ENCODE peak calls at places on chromosomes 13 and 19, in seven cellular contexts. L is PC-3; X is cardiac muscle cell; U is CD8-positive, alpha-beta T cell; A is lower leg skin; W is DND-41; K is GM12865. D is an unnamed sample.

GRCh38 chr19:927044-927706 is 1.3 kb downstream of the ARID3A start:
- DNase-seq in W (no peak), A (peak), U (no peak), X (peak), L (no peak), K (peak), D (peak)

GRCh38 chr19:7415163-7415856 is 66.6 kb downstream of the ARHGEF18 start:
- DNase-seq in X (no peak), K (no peak), W (no peak), L (no peak), U (no peak), A (no peak), D (no peak)

GRCh38 chr13:48457578-48458242 is 44.8 kb upstream of the LPAR6 start:
- DNase-seq in A (no peak), X (no peak), W (no peak), U (no peak), L (no peak), K (no peak), D (no peak)

GRCh38 chr19:4914736-4915501 is 5.6 kb downstream of the UHRF1 start:
- DNase-seq in A (peak), W (peak), L (peak), U (peak), X (no peak), K (peak), D (no peak)

GRCh38 chr19:56642711-56643459 is at the start of gene SMIM17:
- DNase-seq in A (no peak), L (no peak), X (no peak), K (no peak), W (no peak), U (no peak), D (no peak)

GRCh38 chr13:73880365-73880764 is 253.8 kb downstream of the KLF12 start:
- DNase-seq in W (no peak), X (no peak), A (no peak), U (no peak), K (no peak), L (no peak), D (no peak)

GRCh38 chr19:3324405-3324856 is 42.0 kb upstream of the NFIC start:
- DNase-seq in X (no peak), L (peak), A (no peak), K (peak), W (peak), U (peak), D (peak)

GRCh38 chr19:44757057-44757734 is 8.7 kb downstream of the BCL3 start:
- DNase-seq in A (no peak), X (peak), K (no peak), U (no peak), L (no peak), W (no peak), D (no peak)

GRCh38 chr13:29566864-29567263 is 28.6 kb downstream of the SLC7A1 start:
- DNase-seq in X (peak), A (no peak), K (no peak), W (no peak), U (no peak), L (no peak), D (no peak)

GRCh38 chr13:67518785-67519184 is 288.6 kb upstream of the PCDH9 start:
- DNase-seq in W (no peak), L (no peak), A (no peak), X (no peak), K (no peak), U (no peak), D (no peak)

GRCh38 chr13:67520886-67521285 is 290.8 kb upstream of the PCDH9 start:
- DNase-seq in K (no peak), A (no peak), W (no peak), L (no peak), U (no peak), X (no peak), D (no peak)

GRCh38 chr13:67515895-67516294 is 285.8 kb upstream of the PCDH9 start:
- DNase-seq in A (no peak), K (peak), L (peak), X (no peak), W (no peak), U (no peak), D (no peak)
- H3K4me3 ChIP-seq in A (no peak), K (no peak), L (no peak), X (no peak), W (no peak), U (no peak), D (no peak)

DNA sequence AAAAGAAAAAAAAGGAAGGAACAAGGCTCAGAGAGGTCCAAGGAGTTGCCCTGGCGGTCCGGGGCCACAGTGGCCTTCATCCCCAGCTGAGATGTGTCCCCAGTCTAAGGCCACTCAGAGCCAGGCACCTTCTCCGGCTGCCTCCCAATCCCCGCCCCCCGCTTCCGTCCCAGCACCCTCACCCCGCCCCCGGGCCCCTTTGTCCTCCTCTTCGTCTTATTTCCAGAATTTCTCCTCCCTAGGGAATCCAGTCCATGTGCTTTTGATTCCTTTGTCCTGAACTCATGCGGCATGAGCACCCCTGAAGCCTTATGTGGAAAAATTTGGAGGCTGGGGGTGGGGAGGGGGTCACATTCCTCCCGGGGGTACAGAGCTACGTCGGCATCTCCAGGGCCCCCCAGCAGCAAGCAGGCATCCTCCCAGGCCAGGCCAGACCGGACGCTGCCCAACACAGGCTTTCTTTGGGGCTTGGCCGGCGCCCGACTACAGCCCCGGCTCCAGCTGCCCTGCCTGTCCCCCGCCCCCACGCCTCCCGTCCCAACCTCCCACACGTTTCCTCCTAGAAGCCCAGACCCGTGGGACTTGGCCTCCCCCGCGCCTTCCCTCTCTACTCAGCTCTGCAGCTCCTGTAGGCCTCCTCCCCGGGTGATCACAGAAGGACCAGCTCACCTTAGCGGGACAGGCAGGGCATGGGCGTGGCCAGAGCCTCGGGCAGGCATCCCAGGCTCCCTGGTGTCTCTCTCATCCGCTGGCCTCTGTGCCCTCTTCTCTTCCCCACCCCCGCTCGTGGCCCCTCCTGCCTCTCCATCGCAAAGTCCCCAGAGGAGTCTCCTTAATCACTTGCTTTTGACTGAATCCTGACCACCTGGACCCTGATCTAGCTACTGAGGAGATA is 17.8 kb upstream of the ADGRE5 start:
- DNase-seq in A (no peak), U (peak), W (no peak), K (peak), X (peak), L (peak), D (no peak)
- H3K4me3 ChIP-seq in A (no peak), U (peak), W (no peak), K (peak), X (no peak), L (peak), D (no peak)

GRCh38 chr13:106802917-106803316 is 235.0 kb upstream of the ARGLU1 start:
- DNase-seq in W (no peak), A (no peak), U (no peak), K (no peak), L (no peak), X (no peak), D (no peak)
- H3K4me3 ChIP-seq in W (no peak), A (no peak), U (no peak), K (no peak), L (no peak), X (no peak), D (no peak)

GRCh38 chr13:87677334-87678234 is 6.4 kb downstream of the SLITRK5 start:
- DNase-seq in U (no peak), W (no peak), X (peak), K (no peak), A (no peak), L (peak), D (peak)

GRCh38 chr13:87676254-87677042 is 5.3 kb downstream of the SLITRK5 start:
- DNase-seq in X (no peak), W (no peak), A (no peak), L (no peak), U (no peak), K (no peak), D (peak)

GRCh38 chr13:87674143-87674772 is 3.1 kb downstream of the SLITRK5 start:
- DNase-seq in W (no peak), U (no peak), K (no peak), A (no peak), L (no peak), X (peak), D (peak)

GRCh38 chr13:87677043-87677333 is 5.8 kb downstream of the SLITRK5 start:
- DNase-seq in K (no peak), A (no peak), L (no peak), W (no peak), U (no peak), X (no peak), D (no peak)

GRCh38 chr13:87675851-87676250 is 4.7 kb downstream of the SLITRK5 start:
- DNase-seq in W (no peak), U (no peak), X (no peak), K (no peak), A (no peak), L (no peak), D (no peak)
- H3K4me3 ChIP-seq in W (no peak), U (no peak), X (no peak), K (no peak), A (no peak), L (no peak), D (peak)

GRCh38 chr19:42198676-42199439 is 18.6 kb downstream of the DEDD2 start:
- DNase-seq in X (no peak), L (no peak), U (peak), W (peak), K (peak), A (no peak), D (peak)

GRCh38 chr19:42201489-42202289 is 15.8 kb downstream of the DEDD2 start:
- DNase-seq in A (no peak), U (peak), X (no peak), W (no peak), L (no peak), K (peak), D (peak)

GRCh38 chr19:42197375-42197817 is 20.1 kb downstream of the DEDD2 start:
- DNase-seq in A (no peak), U (no peak), K (peak), X (no peak), W (peak), L (no peak), D (no peak)

GRCh38 chr19:42200116-42200740 is 17.2 kb downstream of the DEDD2 start:
- DNase-seq in A (no peak), L (no peak), K (no peak), W (peak), U (no peak), X (no peak), D (no peak)

DNA sequence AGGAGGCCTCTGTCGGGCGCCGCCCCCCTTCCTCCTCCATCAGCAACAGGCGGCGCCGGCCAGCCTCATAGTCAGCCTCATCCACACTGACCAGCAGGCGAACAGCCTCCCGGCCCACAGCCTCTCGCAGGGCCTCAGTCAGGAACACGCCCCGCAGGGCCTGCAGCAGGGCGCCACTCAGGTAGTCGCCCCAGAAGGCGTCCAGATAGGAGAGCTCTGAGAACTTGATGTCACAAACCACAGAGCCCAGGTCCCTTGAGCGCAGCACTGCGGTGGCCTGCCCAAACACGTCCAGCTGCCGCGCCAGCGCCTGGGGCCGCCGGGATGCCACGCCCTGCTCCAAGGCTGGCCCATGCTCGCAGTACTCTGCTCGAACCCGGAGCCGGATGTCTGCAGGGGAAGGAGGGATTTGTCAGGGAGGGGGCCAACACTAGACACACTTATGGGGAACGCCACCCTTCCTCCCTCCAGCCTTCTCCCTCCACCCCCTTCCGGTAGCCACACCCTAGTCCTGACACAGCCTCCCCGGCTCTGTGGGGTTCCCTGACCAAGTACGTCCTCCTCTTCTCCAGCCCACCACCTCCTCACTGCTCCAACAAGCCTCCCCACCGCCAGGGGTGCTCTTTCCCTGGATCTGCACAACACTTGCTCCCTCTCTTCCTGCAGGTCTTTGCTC is 17.9 kb downstream of the DEDD2 start:
- DNase-seq in W (peak), A (peak), X (no peak), L (no peak), K (peak), U (peak), D (peak)
- H3K4me3 ChIP-seq in W (peak), A (no peak), X (no peak), L (no peak), K (peak), U (peak), D (peak)

GRCh38 chr19:14416743-14417214 is 2.4 kb downstream of the DDX39A start:
- DNase-seq in L (no peak), X (no peak), K (peak), W (no peak), U (no peak), A (no peak), D (peak)
- H3K4me3 ChIP-seq in L (peak), X (no peak), K (peak), W (peak), U (no peak), A (no peak), D (peak)

DNA sequence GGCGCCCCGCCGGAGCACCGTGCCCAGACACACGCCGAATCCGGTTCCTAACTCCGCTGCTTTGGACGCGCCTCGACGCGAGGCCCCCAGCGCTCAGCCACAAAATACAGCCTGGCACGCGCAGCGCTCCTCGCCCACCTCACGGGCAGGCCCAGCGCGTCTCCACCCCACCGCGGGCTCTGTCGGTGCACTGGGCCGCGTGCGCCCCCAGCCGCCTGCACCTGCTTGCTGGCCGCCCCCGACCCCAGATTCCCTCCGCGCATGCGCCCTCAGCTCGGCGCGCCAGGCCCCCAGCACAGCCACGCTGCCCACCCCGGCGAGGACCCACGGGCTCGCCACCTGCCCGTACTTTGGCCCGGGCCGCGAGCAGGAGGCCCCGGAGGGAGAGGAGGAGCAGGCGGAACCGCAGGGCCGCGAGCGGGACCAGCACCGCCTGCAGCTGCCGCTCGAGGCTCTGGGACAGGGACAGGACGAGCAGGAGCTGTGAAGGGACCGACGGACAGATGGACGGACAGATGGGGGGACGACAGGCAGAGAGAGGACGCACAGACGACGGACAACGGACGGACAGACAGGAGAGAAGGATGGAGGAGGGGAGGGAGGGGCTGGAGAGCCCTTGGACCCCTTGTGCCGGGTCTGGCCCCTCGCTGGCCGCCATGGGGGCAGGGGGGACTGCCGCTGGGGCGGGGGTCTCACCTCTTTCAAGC is 5.4 kb downstream of the ANO8 start:
- DNase-seq in K (no peak), L (no peak), U (peak), X (no peak), W (no peak), A (no peak), D (no peak)
- H3K4me3 ChIP-seq in K (no peak), L (no peak), U (peak), X (no peak), W (no peak), A (no peak), D (no peak)

DNA sequence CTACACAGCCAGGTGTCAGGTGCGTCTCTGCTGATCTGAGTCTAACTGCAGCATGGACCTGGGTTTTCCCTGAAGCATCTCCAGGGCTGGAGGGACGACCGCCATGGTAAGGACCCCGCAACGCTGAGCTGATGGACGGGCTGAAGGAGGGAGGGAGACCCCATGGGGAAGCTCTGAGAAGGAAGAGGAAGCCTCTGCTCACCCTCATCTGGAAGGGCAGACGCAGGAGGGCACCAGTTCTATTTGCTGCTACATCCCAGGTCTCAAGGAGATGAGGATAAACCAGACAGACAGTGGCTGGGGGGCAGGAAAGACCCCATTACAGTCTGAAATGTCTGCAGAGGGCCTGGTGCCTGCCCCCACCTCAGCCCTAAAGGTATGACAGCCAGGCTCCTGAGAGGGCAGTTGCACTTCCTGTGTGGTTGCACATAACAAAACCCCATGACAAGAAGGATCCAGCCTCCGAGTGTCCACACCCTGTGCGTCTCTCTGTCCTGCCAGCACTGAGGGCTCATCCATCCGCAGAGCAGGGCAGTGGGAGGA is at the start of gene LILRA2:
- DNase-seq in A (no peak), K (peak), U (no peak), W (no peak), X (no peak), L (no peak), D (peak)
- H3K4me3 ChIP-seq in A (no peak), K (no peak), U (no peak), W (no peak), X (no peak), L (no peak), D (peak)